ENCODE peak calls at places on chromosomes 5 and 9, in five cellular contexts. S is EL, E is A549, D is iris pigment epithelial cell, C is lower lobe of right lung. P is an unnamed sample.
A peak's percentile ranks its signal among the peaks of the same experiment; 100 is the strongest.

GRCh38 chr5:139164020-139164419 is 34.1 kb downstream of the SIL1 start:
- DNase-seq in S (no peak), E (no peak), C (no peak), D (peak; percentile 44), P (no peak)

GRCh38 chr9:116859763-116860162 is 172.7 kb downstream of the TRIM32 start:
- DNase-seq in C (no peak), E (no peak), D (no peak), S (no peak), P (no peak)

GRCh38 chr5:34886718-34887117 is 28.6 kb downstream of the RAD1 start:
- DNase-seq in E (no peak), C (no peak), S (no peak), D (no peak), P (no peak)

GRCh38 chr5:154189819-154190651 is 498 bp upstream of the GALNT10 start:
- DNase-seq in C (peak; percentile 93), E (peak; percentile 91), S (peak; percentile 81), D (peak; percentile 66), P (peak; percentile 76)

GRCh38 chr9:91001146-91001611 is 199.6 kb downstream of the SYK start:
- DNase-seq in E (peak; percentile 20), D (peak; percentile 53), C (no peak), S (peak; percentile 79), P (no peak)

GRCh38 chr5:150317048-150318003 is 14.6 kb upstream of the ARSI start:
- DNase-seq in C (no peak), D (peak; percentile 97), E (peak; percentile 95), S (peak; percentile 99), P (no peak)

GRCh38 chr5:17228833-17229291 is 11.4 kb downstream of the BASP1 start:
- DNase-seq in E (no peak), C (no peak), D (peak; percentile 79), S (peak; percentile 74), P (no peak)

GRCh38 chr5:953535-954449 is 54.8 kb upstream of the NKD2 start:
- DNase-seq in C (no peak), S (no peak), D (no peak), E (no peak), P (no peak)

GRCh38 chr9:18405240-18405639 is 68.7 kb upstream of the ADAMTSL1 start:
- DNase-seq in C (no peak), D (no peak), S (peak; percentile 90), E (no peak), P (no peak)

GRCh38 chr5:35138232-35138631 is 90.5 kb upstream of the AGXT2 start:
- DNase-seq in C (no peak), S (peak; percentile 82), E (no peak), D (peak; percentile 56), P (no peak)

GRCh38 chr9:5876711-5877110 is 14.0 kb upstream of the MLANA start:
- DNase-seq in S (no peak), D (no peak), E (no peak), C (no peak), P (no peak)

GRCh38 chr9:36018755-36019720 is 17.7 kb upstream of the RECK start:
- DNase-seq in E (no peak), C (no peak), S (no peak), D (no peak), P (no peak)

GRCh38 chr5:32779754-32780415 is 68.8 kb downstream of the NPR3 start:
- DNase-seq in E (no peak), D (no peak), S (no peak), C (no peak), P (no peak)

GRCh38 chr9:100856238-100856637 is 172.3 kb upstream of the PLPPR1 start:
- DNase-seq in E (no peak), D (no peak), S (no peak), C (no peak), P (no peak)

GRCh38 chr9:89422151-89422918 is 75.6 kb downstream of the SEMA4D start:
- DNase-seq in D (peak; percentile 86), C (peak; percentile 64), S (peak; percentile 66), E (no peak), P (no peak)

GRCh38 chr9:89543621-89544279 is 45.8 kb upstream of the SEMA4D start:
- DNase-seq in D (no peak), E (no peak), S (no peak), C (no peak), P (no peak)

GRCh38 chr5:162842725-162843124 is 594.7 kb upstream of the CCNG1 start:
- DNase-seq in S (no peak), D (no peak), E (no peak), C (no peak), P (no peak)

GRCh38 chr9:84139296-84140100 is 158.9 kb downstream of the RMI1 start:
- DNase-seq in E (no peak), D (peak; percentile 15), C (no peak), S (peak; percentile 7), P (peak; percentile 20)

GRCh38 chr5:94759022-94759421 is 140.6 kb downstream of the SLF1 start:
- DNase-seq in C (no peak), D (no peak), S (no peak), E (no peak), P (no peak)

GRCh38 chr9:19371942-19372341 is 8.1 kb downstream of the RPS6 start:
- DNase-seq in D (peak; percentile 42), E (no peak), C (no peak), S (no peak), P (no peak)

GRCh38 chr5:1012900-1013237 is 4.3 kb downstream of the NKD2 start:
- DNase-seq in D (no peak), S (no peak), C (peak; percentile 24), E (no peak), P (no peak)

GRCh38 chr5:139752506-139753350 is 42.9 kb upstream of the PSD2 start:
- DNase-seq in E (no peak), S (peak; percentile 53), C (no peak), D (peak; percentile 36), P (no peak)

GRCh38 chr5:143539742-143540141 is 136.3 kb upstream of the NR3C1 start:
- DNase-seq in S (no peak), D (no peak), E (no peak), C (no peak), P (no peak)

GRCh38 chr5:38515648-38516047 is 40.8 kb downstream of the LIFR start:
- DNase-seq in C (no peak), D (peak; percentile 42), E (no peak), S (peak; percentile 30), P (no peak)

GRCh38 chr5:154138701-154139100 is 51.8 kb upstream of the GALNT10 start:
- DNase-seq in S (no peak), E (no peak), C (no peak), D (no peak), P (no peak)

GRCh38 chr5:157594237-157594636 is 18.7 kb upstream of the ADAM19 start:
- DNase-seq in E (no peak), C (no peak), S (no peak), D (peak; percentile 36), P (no peak)

GRCh38 chr9:93567271-93567959 is 9.0 kb upstream of the PHF2 start:
- DNase-seq in D (no peak), S (peak; percentile 17), C (peak; percentile 52), E (no peak), P (no peak)

GRCh38 chr5:179613460-179614071 is 9.9 kb downstream of the HNRNPH1 start:
- DNase-seq in D (no peak), C (no peak), E (no peak), S (no peak), P (no peak)

GRCh38 chr5:14149672-14150053 is 6.5 kb downstream of the TRIO start:
- DNase-seq in E (no peak), C (no peak), D (no peak), S (no peak), P (no peak)

GRCh38 chr5:132055808-132056609 is 4.4 kb upstream of the IL3 start:
- DNase-seq in C (peak; percentile 24), S (no peak), E (no peak), D (no peak), P (no peak)

GRCh38 chr9:70405808-70406445 is 8.5 kb downstream of the KLF9 start:
- DNase-seq in C (no peak), E (no peak), S (no peak), D (no peak), P (no peak)

P was measured in hippocampal formation.